ENCODE peak calls at places on chromosomes 7 and 10, in nine cellular contexts. U is A549, R is ovary, K is tibial nerve, H is transverse colon, Y is stomach, F is suprapubic skin, L is H1, G is esophagus muscularis mucosa. B is an unnamed sample.

GRCh38 chr10:60369163-60369930 is 20.3 kb downstream of the ANK3 start:
- DNase-seq in R (no peak), H (no peak), F (no peak), Y (no peak), U (no peak), K (no peak), G (no peak), L (no peak), B (no peak)

GRCh38 chr10:125692932-125693847 is 10.2 kb upstream of the TEX36 start:
- DNase-seq in R (no peak), H (no peak), L (no peak), G (no peak), F (no peak), U (no peak), Y (no peak), K (no peak), B (no peak)

GRCh38 chr7:34430456-34430855 is 227.6 kb upstream of the NPSR1 start:
- DNase-seq in K (no peak), R (no peak), F (no peak), L (peak; percentile 51), G (no peak), H (no peak), U (peak; percentile 30), Y (no peak), B (no peak)

GRCh38 chr7:99974681-99975080 is 1.1 kb downstream of the AZGP1 start:
- DNase-seq in K (no peak), G (no peak), R (no peak), H (no peak), F (no peak), U (no peak), L (no peak), Y (no peak), B (no peak)

GRCh38 chr7:683526-684205 is 42.8 kb upstream of the DNAAF5 start:
- DNase-seq in R (no peak), G (no peak), L (no peak), K (no peak), H (no peak), Y (no peak), F (peak; percentile 77), U (no peak), B (peak; percentile 54)

GRCh38 chr10:95391570-95392249 is 100.9 kb upstream of the PDLIM1 start:
- DNase-seq in G (no peak), Y (no peak), H (no peak), R (no peak), U (peak; percentile 23), L (no peak), K (no peak), F (no peak), B (no peak)

GRCh38 chr7:40810274-40810673 is 675.5 kb downstream of the SUGCT start:
- DNase-seq in H (no peak), R (no peak), K (no peak), U (no peak), Y (no peak), L (no peak), G (no peak), F (no peak), B (no peak)

GRCh38 chr7:46970486-46970885 is 611.4 kb downstream of the TNS3 start:
- DNase-seq in L (no peak), Y (no peak), R (no peak), H (no peak), G (no peak), F (no peak), U (no peak), K (no peak), B (no peak)

GRCh38 chr7:140263277-140263676 is 86.5 kb upstream of the KDM7A start:
- DNase-seq in F (no peak), Y (no peak), H (no peak), K (no peak), G (no peak), R (no peak), L (no peak), U (no peak), B (peak; percentile 13)

DNA sequence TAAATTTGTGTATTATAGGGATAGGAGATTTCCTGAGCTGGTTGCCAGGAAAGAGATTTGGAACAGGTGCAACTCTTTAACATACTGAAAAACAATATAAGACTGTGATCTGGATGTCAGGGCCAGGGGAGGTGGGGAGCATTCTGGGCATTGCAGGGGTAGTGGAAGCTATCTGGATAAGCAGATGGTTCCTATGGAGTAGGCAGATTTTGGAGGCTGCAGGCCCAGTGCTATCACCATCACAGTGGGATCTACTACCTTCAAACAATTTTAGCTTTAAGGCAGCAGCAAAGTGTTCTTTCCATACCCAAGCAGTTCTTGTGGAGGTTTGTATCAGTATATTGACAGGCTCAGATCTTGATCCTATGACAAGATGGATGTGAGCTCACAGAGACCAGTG is 71.1 kb downstream of the ADAM22 start:
- DNase-seq in U (no peak), R (no peak), Y (no peak), H (no peak), K (no peak), L (no peak), G (no peak), F (no peak), B (no peak)
- TF ChIP-seq EP300 in U (no peak), R (no peak), Y (no peak), H (no peak), K (no peak), L (no peak), G (no peak), F (no peak), B (no peak)

GRCh38 chr10:3465406-3465891 is 292.9 kb upstream of the PITRM1 start:
- DNase-seq in K (no peak), F (no peak), L (no peak), H (peak; percentile 59), R (no peak), Y (no peak), U (no peak), G (no peak), B (no peak)
- TF ChIP-seq POLR2A in K (no peak), F (no peak), L (no peak), H (peak; percentile 55), R (no peak), Y (no peak), U (no peak), G (no peak), B (no peak)

GRCh38 chr10:123148414-123149161 is 652 bp downstream of the HMX2 start:
- DNase-seq in U (no peak), K (no peak), L (peak; percentile 83), H (no peak), G (peak; percentile 42), F (no peak), Y (no peak), R (no peak), B (no peak)

GRCh38 chr10:123146892-123147634 is 873 bp upstream of the HMX2 start:
- DNase-seq in K (no peak), Y (no peak), R (no peak), U (no peak), L (no peak), G (peak; percentile 80), H (no peak), F (no peak), B (no peak)

GRCh38 chr10:123146013-123146891 is 1.7 kb upstream of the HMX2 start:
- DNase-seq in U (no peak), G (peak; percentile 83), K (no peak), Y (no peak), L (no peak), F (no peak), R (no peak), H (no peak), B (no peak)

GRCh38 chr10:123149162-123149567 is 1.2 kb downstream of the HMX2 start:
- DNase-seq in R (no peak), Y (no peak), G (no peak), U (no peak), L (no peak), F (no peak), H (no peak), K (no peak), B (no peak)

DNA sequence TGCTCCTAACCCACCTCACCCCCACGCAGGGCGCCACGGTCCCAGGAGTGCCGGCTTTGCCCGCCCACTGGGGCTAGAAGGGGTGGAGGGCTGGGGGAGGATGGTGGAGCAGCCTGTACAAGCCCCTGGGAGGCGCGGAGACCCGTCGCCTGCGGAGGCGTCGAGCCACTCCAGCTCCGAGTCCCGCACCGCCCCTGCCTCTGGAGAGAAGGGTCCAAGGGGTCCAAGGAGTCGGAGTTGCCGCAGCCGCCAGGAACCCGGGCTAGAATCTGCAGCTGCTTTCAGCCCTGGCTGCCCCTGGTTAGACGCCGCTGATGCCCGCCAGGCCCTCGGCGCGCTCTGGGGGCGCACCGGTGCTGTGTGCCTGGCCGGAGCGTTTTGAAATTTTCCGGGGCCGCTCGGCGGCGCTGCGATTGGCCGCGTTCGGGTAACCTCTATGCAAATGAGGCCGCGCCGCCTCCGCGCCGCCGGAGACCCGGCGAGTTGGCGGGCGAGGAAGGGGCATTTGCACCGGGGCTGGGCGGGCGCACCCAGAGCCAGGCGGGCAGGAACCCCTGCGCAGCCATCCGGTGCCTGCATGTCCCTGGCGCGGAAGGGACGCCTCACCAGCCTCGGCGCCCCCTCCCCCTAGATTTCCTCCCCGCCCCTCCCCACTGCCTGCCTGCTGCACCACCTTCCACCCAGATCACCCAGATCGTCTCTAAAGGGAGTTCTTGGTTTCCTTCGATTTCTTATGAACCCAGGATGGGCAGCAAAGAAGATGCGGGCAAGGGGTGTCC is at the start of gene HMX2:
- DNase-seq in Y (no peak), G (peak; percentile 81), H (no peak), U (no peak), K (no peak), L (peak; percentile 91), R (no peak), F (no peak), B (no peak)
- H3K4me1 ChIP-seq in Y (peaks cover 58% of the 10 kb centered on the region), G (peaks cover 71% of the 10 kb centered on the region), H (peaks cover 10% of the 10 kb centered on the region), U (peaks cover 4% of the 10 kb centered on the region), K (no peaks in the 10 kb centered on the region), L (peaks cover 65% of the 10 kb centered on the region), R (peaks cover 2% of the 10 kb centered on the region), F (peaks cover 66% of the 10 kb centered on the region), B (no peaks in the 10 kb centered on the region)

GRCh38 chr7:49639068-49639593 is 134.3 kb upstream of the VWC2 start:
- DNase-seq in L (no peak), F (no peak), R (no peak), U (no peak), G (peak; percentile 31), K (no peak), H (no peak), Y (no peak), B (no peak)

GRCh38 chr7:49643321-49643720 is 130.1 kb upstream of the VWC2 start:
- DNase-seq in F (no peak), L (no peak), U (no peak), K (no peak), Y (no peak), R (no peak), H (no peak), G (peak; percentile 68), B (no peak)

GRCh38 chr7:49635800-49636199 is 137.6 kb upstream of the VWC2 start:
- DNase-seq in R (no peak), F (no peak), K (no peak), Y (no peak), H (no peak), U (no peak), G (peak; percentile 78), L (no peak), B (no peak)

GRCh38 chr7:49639808-49640207 is 133.6 kb upstream of the VWC2 start:
- DNase-seq in U (no peak), H (no peak), L (no peak), Y (no peak), K (no peak), R (no peak), G (no peak), F (no peak), B (no peak)

DNA sequence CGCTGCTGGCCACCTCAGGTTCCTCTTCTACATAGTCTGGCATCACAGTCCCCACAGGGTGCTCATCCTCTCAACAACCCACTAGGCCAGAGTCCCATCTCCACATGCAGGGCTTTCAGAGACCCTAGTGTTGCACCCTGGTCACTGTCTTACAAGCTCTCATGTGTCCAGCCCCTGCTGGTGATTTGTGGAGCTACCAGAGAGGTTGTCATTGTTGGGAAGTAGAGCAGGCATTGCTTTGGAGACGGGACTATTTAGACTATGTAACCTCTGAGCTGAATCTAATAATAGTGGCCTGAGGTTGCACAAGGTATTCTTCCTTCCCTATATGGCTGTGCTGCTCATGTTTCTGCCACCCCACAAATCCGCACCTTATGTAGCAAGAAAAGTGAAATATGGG is 135.3 kb upstream of the VWC2 start:
- DNase-seq in K (no peak), F (no peak), H (no peak), U (no peak), G (peak; percentile 87), R (no peak), L (no peak), Y (no peak), B (no peak)
- TF ChIP-seq EP300 in K (no peak), F (no peak), H (no peak), U (no peak), G (no peak), R (no peak), L (no peak), Y (no peak), B (no peak)